ENCODE peak calls at places on chromosomes 11 and 22, in four cellular contexts. D, W, K and Q are unnamed samples.

GRCh38 chr11:123152951-123153350 is 42.1 kb downstream of the CLMP start:
- DNase-seq in D (no peak), W (no peak), K (no peak), Q (no peak)

GRCh38 chr11:77163271-77163670 is 35.2 kb downstream of the MYO7A start:
- DNase-seq in D (no peak), W (no peak), K (no peak), Q (no peak)

GRCh38 chr22:19449422-19449767 is 1.9 kb upstream of the C22orf39 start:
- DNase-seq in D (no peak), W (no peak), K (no peak), Q (no peak)

GRCh38 chr11:64649304-64649703 is 58.3 kb downstream of the SLC22A12 start:
- DNase-seq in D (peak), W (peak), K (peak), Q (peak)

GRCh38 chr11:77884186-77884828 is 63.4 kb downstream of the AAMDC start:
- DNase-seq in D (no peak), W (no peak), K (no peak), Q (no peak)

GRCh38 chr11:114762437-114762836 is 84.1 kb downstream of the NXPE2 start:
- DNase-seq in D (peak), W (peak), K (peak), Q (peak)

GRCh38 chr11:103031834-103032233 is 60.1 kb downstream of the DCUN1D5 start:
- DNase-seq in D (no peak), W (no peak), K (no peak), Q (no peak)

GRCh38 chr11:126999366-126999765 is 1.2 kb downstream of the KIRREL3 start:
- DNase-seq in D (no peak), W (no peak), K (no peak), Q (no peak)

GRCh38 chr22:21947040-21948014 is 5.3 kb downstream of the PPM1F start:
- DNase-seq in D (peak), W (peak), K (peak), Q (peak)

DNA sequence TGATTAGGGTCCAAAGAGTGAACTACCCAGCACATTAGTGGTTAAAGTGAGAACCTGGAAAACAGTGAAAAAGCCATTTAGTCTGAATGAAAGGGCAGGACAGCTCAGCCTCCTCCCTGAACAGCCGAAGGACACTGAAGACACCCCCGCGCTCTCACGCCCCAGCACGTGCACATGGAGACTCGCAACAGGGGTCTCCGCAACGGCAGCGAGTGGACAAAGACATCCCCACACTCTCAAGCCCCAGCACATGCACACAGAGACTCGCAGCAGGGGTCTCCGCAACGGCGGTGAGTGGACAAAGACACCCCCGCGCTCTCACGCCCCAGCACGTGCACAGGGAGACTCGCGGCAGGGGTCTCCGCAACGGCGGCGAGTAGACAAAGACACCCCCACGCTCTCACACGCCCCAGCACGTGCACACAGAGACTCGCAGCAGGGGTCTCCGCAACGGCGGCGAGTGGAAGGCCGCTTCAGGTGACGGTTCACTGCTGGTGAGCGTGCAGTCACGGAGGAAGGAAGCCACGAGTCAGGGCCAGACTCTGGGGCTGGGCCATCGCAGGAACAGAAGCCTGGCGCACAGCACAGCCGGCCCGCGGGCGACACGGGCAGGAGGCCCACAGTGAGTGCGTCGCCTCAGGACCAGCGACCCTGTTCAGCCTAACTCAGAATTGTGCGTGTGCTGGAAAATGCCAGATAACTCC is 43.6 kb downstream of the BRD1 start:
- DNase-seq in D (no peak), W (no peak), K (no peak), Q (no peak)
- TF ChIP-seq ELF4 in D (no peak), W (no peak), K (no peak), Q (no peak)

DNA sequence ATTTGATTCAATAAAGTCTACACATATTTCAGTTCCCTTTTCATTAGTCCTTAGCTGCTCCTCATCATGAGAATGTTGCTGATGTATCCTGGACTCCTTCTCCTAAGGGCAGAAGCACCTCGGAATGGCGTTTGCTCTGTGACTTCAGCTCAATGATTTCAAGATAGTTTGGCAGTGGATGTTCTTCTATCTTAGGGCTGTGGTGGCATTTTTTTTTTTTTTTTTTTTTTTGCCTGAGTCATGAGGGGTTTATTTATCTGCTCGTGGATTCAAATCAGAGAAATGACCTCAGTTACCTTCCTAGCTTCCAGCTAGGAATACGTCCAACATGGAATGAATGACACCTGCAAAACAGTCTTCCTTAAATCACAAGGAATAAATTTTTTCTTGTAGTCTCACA is 220.0 kb upstream of the ZBED5 start:
- DNase-seq in D (no peak), W (no peak), K (no peak), Q (no peak)
- TF ChIP-seq ELF4 in D (no peak), W (no peak), K (no peak), Q (no peak)

GRCh38 chr11:129455756-129456436 is 80.2 kb downstream of the BARX2 start:
- DNase-seq in D (no peak), W (no peak), K (no peak), Q (no peak)

GRCh38 chr11:129458756-129459535 is 83.3 kb downstream of the BARX2 start:
- DNase-seq in D (no peak), W (peak), K (no peak), Q (no peak)

GRCh38 chr11:129455101-129455500 is 79.5 kb downstream of the BARX2 start:
- DNase-seq in D (no peak), W (no peak), K (no peak), Q (no peak)

GRCh38 chr11:129458278-129458677 is 82.6 kb downstream of the BARX2 start:
- DNase-seq in D (no peak), W (no peak), K (no peak), Q (no peak)

GRCh38 chr11:129457321-129457720 is 81.7 kb downstream of the BARX2 start:
- DNase-seq in D (no peak), W (no peak), K (no peak), Q (no peak)
- TF ChIP-seq ELF4 in D (no peak), W (no peak), K (no peak), Q (no peak)

GRCh38 chr11:44992181-44992582 is 41.5 kb upstream of the TP53I11 start:
- DNase-seq in D (no peak), W (no peak), K (no peak), Q (no peak)
- TF ChIP-seq ELF4 in D (no peak), W (no peak), K (no peak), Q (no peak)

GRCh38 chr11:119417726-119418540 is 5.0 kb downstream of the THY1 start:
- DNase-seq in D (no peak), W (no peak), K (no peak), Q (no peak)
- TF ChIP-seq ELF4 in D (no peak), W (no peak), K (no peak), Q (no peak)

GRCh38 chr11:111592491-111592890 is 9.8 kb upstream of the SIK2 start:
- DNase-seq in D (no peak), W (no peak), K (no peak), Q (no peak)
- TF ChIP-seq ELF4 in D (no peak), W (no peak), K (no peak), Q (no peak)